ENCODE peak calls at places on chromosomes 11 and 22, in ten cellular contexts. W is cardiac fibroblast; K is fibroblast of mammary gland; V is IMR-90; Z is lower lobe of right lung; L is choroid plexus epithelial cell; G is CD8-positive, alpha-beta T cell; T is dorsolateral prefrontal cortex; N is right atrium auricular region; I is HCT116. D is an unnamed sample.

GRCh38 chr11:12249590-12250260 is 127.6 kb upstream of the PARVA start:
- DNase-seq in W (peak; percentile 69), K (no peak), V (no peak), Z (no peak), L (no peak), G (no peak), T (no peak), N (no peak), I (no peak), D (no peak)

GRCh38 chr11:131889146-131889577 is 518.7 kb downstream of the NTM start:
- DNase-seq in W (peak; percentile 94), K (peak; percentile 73), V (peak; percentile 95), Z (no peak), L (peak; percentile 92), G (no peak), T (no peak), N (no peak), I (no peak), D (peak; percentile 96)

GRCh38 chr22:30880847-30881246 is 87.7 kb downstream of the MORC2 start:
- DNase-seq in W (no peak), K (no peak), V (no peak), Z (peak; percentile 25), L (no peak), G (no peak), T (no peak), N (no peak), I (no peak), D (no peak)

GRCh38 chr11:127888396-127888795 is 699.0 kb downstream of the ETS1 start:
- DNase-seq in W (no peak), K (no peak), V (no peak), Z (no peak), L (no peak), G (no peak), T (no peak), N (no peak), I (no peak), D (no peak)

GRCh38 chr11:36421546-36422155 is 88.4 kb downstream of the TRAF6 start:
- DNase-seq in W (peak; percentile 44), K (peak; percentile 60), V (peak; percentile 33), Z (no peak), L (peak; percentile 36), G (no peak), T (no peak), N (no peak), I (no peak), D (peak; percentile 50)

GRCh38 chr11:117882539-117882938 is 6.1 kb upstream of the FXYD6 start:
- DNase-seq in W (no peak), K (no peak), V (no peak), Z (no peak), L (no peak), G (no peak), T (peak; percentile 68), N (peak; percentile 50), I (no peak), D (no peak)

GRCh38 chr11:76823481-76824028 is 37.2 kb upstream of the ACER3 start:
- DNase-seq in W (peak; percentile 89), K (peak; percentile 79), V (peak; percentile 76), Z (no peak), L (no peak), G (no peak), T (no peak), N (no peak), I (peak; percentile 88), D (peak; percentile 59)

GRCh38 chr11:27615833-27616232 is 84.4 kb downstream of the BDNF start:
- DNase-seq in W (no peak), K (no peak), V (no peak), Z (no peak), L (no peak), G (no peak), T (no peak), N (no peak), I (no peak), D (no peak)

GRCh38 chr11:112253605-112254242 is 6.9 kb downstream of the PLET1 start:
- DNase-seq in W (no peak), K (no peak), V (no peak), Z (no peak), L (no peak), G (no peak), T (no peak), N (no peak), I (no peak), D (no peak)

GRCh38 chr11:99327527-99327926 is 306.8 kb downstream of the CNTN5 start:
- DNase-seq in W (no peak), K (no peak), V (peak; percentile 21), Z (no peak), L (peak; percentile 28), G (no peak), T (no peak), N (no peak), I (no peak), D (no peak)

GRCh38 chr11:61160487-61161189 is 588 bp downstream of the VPS37C start:
- DNase-seq in W (peak; percentile 21), K (peak; percentile 20), V (no peak), Z (no peak), L (peak; percentile 11), G (no peak), T (no peak), N (no peak), I (no peak), D (no peak)

DNA sequence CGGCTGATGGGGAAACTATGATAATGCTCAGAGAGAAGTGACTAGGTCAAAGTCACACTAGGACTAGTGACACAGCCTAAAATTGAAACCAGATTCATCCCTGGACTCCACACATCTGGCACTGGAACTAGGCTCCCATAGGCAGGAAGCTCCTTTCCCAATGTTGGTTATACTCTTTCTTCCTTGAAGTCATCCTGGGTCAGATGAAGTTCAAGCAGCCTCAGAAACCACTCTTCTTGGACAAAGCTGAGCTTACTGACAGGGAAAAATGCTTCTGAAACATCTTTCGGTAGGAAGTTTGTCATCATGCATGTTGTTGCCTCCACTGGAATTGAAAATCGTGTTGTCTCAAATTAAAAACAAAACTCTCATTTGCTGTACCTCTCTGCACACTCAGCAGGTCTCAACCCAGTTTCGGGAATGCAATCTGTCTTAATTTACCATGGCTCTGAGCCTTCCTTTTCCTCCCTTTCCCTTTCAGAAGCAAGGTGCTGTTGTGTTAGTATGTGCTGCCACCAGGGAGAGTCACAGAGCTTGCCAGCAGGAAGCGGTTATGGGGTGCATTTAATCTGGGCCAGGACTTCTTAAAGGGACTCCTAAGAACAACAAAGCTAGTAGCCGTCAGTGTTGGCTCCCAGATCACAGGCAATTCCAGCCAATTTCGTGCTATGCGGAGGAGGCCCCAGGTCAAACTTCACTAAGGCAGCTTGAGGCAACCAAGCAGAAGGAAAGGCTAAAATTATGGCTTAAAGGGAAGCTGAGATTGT is 384.8 kb downstream of the TENM4 start:
- DNase-seq in W (peak; percentile 38), K (peak; percentile 95), V (peak; percentile 79), Z (no peak), L (peak; percentile 52), G (no peak), T (no peak), N (no peak), I (no peak), D (peak; percentile 95)
- TF ChIP-seq CTCF in W (no peak), K (peak; percentile 27), V (no peak), Z (no peak), L (peak; percentile 45), G (no peak), T (no peak), N (no peak), I (no peak), D (peak; percentile 44)

GRCh38 chr22:16608931-16609330 is 16.3 kb upstream of the CCT8L2 start:
- DNase-seq in W (no peak), K (no peak), V (no peak), Z (no peak), L (no peak), G (no peak), T (no peak), N (no peak), I (no peak), D (no peak)
- H3K4me3 ChIP-seq in W (no peak overlapping the region), K (no peak overlapping the region), V (no peak overlapping the region), Z (no peak overlapping the region), L (no peak overlapping the region), G (no peak overlapping the region), T (no peak overlapping the region), N (peak overlapping the region; percentile 40), I (no peak overlapping the region), D (no peak overlapping the region)

GRCh38 chr22:36568846-36569245 is 39.9 kb upstream of the EIF3D start:
- DNase-seq in W (no peak), K (no peak), V (no peak), Z (no peak), L (no peak), G (no peak), T (no peak), N (no peak), I (no peak), D (no peak)

GRCh38 chr22:36571991-36572390 is 43.0 kb upstream of the EIF3D start:
- DNase-seq in W (no peak), K (no peak), V (no peak), Z (no peak), L (no peak), G (no peak), T (no peak), N (no peak), I (no peak), D (no peak)

GRCh38 chr22:36573815-36574350 is 44.9 kb upstream of the EIF3D start:
- DNase-seq in W (no peak), K (no peak), V (no peak), Z (no peak), L (no peak), G (no peak), T (no peak), N (no peak), I (no peak), D (no peak)

GRCh38 chr22:36566720-36567119 is 37.8 kb upstream of the EIF3D start:
- DNase-seq in W (no peak), K (no peak), V (no peak), Z (no peak), L (no peak), G (no peak), T (no peak), N (no peak), I (no peak), D (no peak)

DNA sequence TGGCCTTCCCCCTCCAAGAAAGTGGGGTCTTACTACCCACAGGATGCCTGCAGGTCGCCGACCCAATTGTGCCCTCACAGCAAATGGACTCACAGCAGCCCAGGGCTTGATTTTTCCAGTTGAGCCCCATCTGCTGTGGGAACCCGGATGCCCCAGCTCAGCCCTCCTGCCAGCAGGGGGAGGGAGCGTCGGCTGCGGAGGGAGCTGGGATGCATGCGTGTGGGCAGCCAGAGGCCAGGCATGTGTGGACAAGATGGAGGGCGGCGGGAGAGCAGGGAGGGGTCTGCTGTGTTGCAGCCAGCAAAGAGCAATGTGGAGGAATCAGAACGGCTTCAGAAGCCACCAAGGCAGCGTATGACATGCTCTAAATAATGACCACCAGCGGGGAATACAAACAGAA is 41.0 kb upstream of the EIF3D start:
- DNase-seq in W (peak; percentile 29), K (peak; percentile 36), V (peak; percentile 27), Z (no peak), L (peak; percentile 55), G (no peak), T (no peak), N (no peak), I (peak; percentile 33), D (peak; percentile 55)
- TF ChIP-seq CTCF in W (peak; percentile 55), K (peak; percentile 58), V (peak; percentile 43), Z (no peak), L (peak; percentile 66), G (no peak), T (no peak), N (peak; percentile 25), I (peak; percentile 48), D (peak; percentile 50)

DNA sequence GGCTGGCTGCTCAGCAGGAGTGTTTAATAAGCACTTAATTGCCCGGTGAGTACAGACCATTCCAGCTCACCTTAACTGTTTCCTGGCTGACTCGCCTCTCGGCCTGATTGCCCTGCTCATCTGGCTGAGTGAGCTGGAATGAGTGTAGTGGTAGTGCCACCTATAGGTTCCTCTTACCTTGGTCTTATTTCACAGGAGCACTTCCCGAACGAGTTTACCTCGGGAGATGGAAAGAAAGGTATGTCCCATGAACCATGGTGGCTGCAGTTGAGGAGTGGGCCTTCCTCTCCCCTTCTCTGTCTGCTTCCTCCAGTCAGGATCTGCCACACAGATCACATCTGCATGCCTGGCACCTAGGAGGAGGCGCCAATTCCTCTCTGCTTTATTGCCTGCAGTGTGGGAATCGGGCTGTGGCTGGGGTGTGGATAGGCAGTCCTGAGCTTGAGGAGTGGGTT is 26.7 kb downstream of the UPB1 start:
- DNase-seq in W (peak; percentile 77), K (peak; percentile 51), V (peak; percentile 60), Z (peak; percentile 76), L (peak; percentile 84), G (peak; percentile 17), T (no peak), N (no peak), I (peak; percentile 86), D (peak; percentile 41)
- H3K4me3 ChIP-seq in W (no peak overlapping the region), K (no peak overlapping the region), V (no peak overlapping the region), Z (no peak overlapping the region), L (no peak overlapping the region), G (no peak overlapping the region), T (no peak overlapping the region), N (no peak overlapping the region), I (no peak overlapping the region), D (no peak overlapping the region)